ENCODE peak calls at places on chromosomes 1 and 21, in ten cellular contexts. I is hypothalamus; W is fibroblast of gingiva; Z is stimulated activated CD4-positive, alpha-beta T cell treated with anti-CD3 and anti-CD28 coated beads, Interleukin-2, amount 100 ng/mL, for 48 hours; Y is substantia nigra; M is NCI-H524 treated with DMSO at 0.1 percent for 48 hours; C is AG04449; Q is NCI-H1092; B is progenitor cell of endocrine pancreas; D is NCI-H345. R is an unnamed sample.

GRCh38 chr1:30618335-30618747 is 105.0 kb downstream of the MATN1 start:
- DNase-seq in B (no peak), Z (no peak), I (no peak), D (no peak), Y (no peak), M (no peak), C (no peak), Q (no peak), W (no peak), R (no peak)

GRCh38 chr1:200982071-200982945 is 41.2 kb downstream of the KIF21B start:
- DNase-seq in M (no peak), Z (no peak), D (no peak), C (peak; percentile 7), Y (no peak), W (no peak), Q (no peak), I (no peak), B (no peak), R (no peak)

GRCh38 chr1:174322202-174322862 is 125.4 kb upstream of the GPR52 start:
- DNase-seq in B (no peak), W (no peak), Y (no peak), I (no peak), M (no peak), C (no peak), Q (no peak), D (no peak), Z (no peak), R (no peak)

GRCh38 chr21:43737158-43737950 is 18.4 kb downstream of the PDXK start:
- DNase-seq in B (no peak), Z (no peak), Y (no peak), C (no peak), Q (no peak), M (no peak), D (no peak), W (no peak), I (no peak), R (no peak)

GRCh38 chr1:24705260-24706073 is 39.8 kb upstream of the CLIC4 start:
- DNase-seq in M (no peak), D (peak; percentile 98), B (peak; percentile 67), W (peak; percentile 74), C (no peak), Y (peak; percentile 66), I (peak; percentile 86), Z (peak; percentile 4), Q (peak; percentile 98), R (peak; percentile 75)

GRCh38 chr1:231274119-231274825 is 33.3 kb downstream of the GNPAT start:
- DNase-seq in Q (no peak), I (no peak), M (no peak), B (no peak), W (no peak), Z (peak; percentile 5), C (no peak), D (no peak), Y (no peak), R (no peak)

GRCh38 chr1:53390261-53390660 is 62.4 kb upstream of the LRP8 start:
- DNase-seq in Y (peak; percentile 12), W (peak; percentile 24), I (peak; percentile 9), D (no peak), B (no peak), C (no peak), Q (no peak), M (no peak), Z (no peak), R (peak; percentile 2)

GRCh38 chr1:163162281-163162937 is 40.3 kb downstream of the RGS5 start:
- DNase-seq in C (peak; percentile 59), D (no peak), I (no peak), W (peak; percentile 64), Z (no peak), Y (no peak), Q (no peak), M (no peak), B (no peak), R (no peak)

GRCh38 chr1:155979525-155980343 is 1.4 kb upstream of the ARHGEF2 start:
- DNase-seq in W (no peak), M (no peak), B (no peak), I (no peak), C (no peak), Z (no peak), Q (no peak), D (no peak), Y (no peak), R (no peak)

GRCh38 chr1:158227904-158228623 is 26.2 kb upstream of the CD1A start:
- DNase-seq in M (no peak), W (no peak), Z (no peak), D (no peak), I (no peak), C (no peak), Y (no peak), B (no peak), Q (no peak), R (no peak)

GRCh38 chr1:87501738-87502137 is 173.1 kb downstream of the LMO4 start:
- DNase-seq in M (no peak), Q (no peak), Y (no peak), C (no peak), W (no peak), D (no peak), I (no peak), Z (no peak), B (no peak), R (no peak)

GRCh38 chr1:117783586-117784396 is 145.6 kb downstream of the GDAP2 start:
- DNase-seq in D (no peak), B (no peak), W (peak; percentile 22), Y (no peak), Z (no peak), Q (no peak), M (no peak), I (no peak), C (no peak), R (no peak)

GRCh38 chr1:25047506-25048240 is 117.6 kb upstream of the RUNX3 start:
- DNase-seq in M (no peak), C (no peak), W (no peak), B (no peak), Z (no peak), D (no peak), I (no peak), Y (no peak), Q (no peak), R (no peak)

GRCh38 chr1:166981589-166981988 is 6.2 kb upstream of the ILDR2 start:
- DNase-seq in Y (no peak), Z (no peak), Q (no peak), C (no peak), I (no peak), W (no peak), D (no peak), B (no peak), M (no peak), R (no peak)

GRCh38 chr21:16563795-16564194 is 834.0 kb downstream of the USP25 start:
- DNase-seq in C (no peak), D (no peak), Y (no peak), M (no peak), B (no peak), W (peak; percentile 4), Z (no peak), Q (no peak), I (no peak), R (no peak)

GRCh38 chr1:154971341-154971998 is 923 bp upstream of the SHC1 start:
- DNase-seq in W (no peak), Z (no peak), C (no peak), M (no peak), B (no peak), Y (no peak), D (no peak), Q (no peak), I (no peak), R (no peak)

GRCh38 chr1:175319112-175319911 is 126.7 kb upstream of the KIAA0040 start:
- DNase-seq in Y (peak; percentile 27), Z (peak; percentile 65), I (peak; percentile 63), W (peak; percentile 30), D (peak; percentile 70), B (peak; percentile 55), M (no peak), C (peak; percentile 19), Q (peak; percentile 65), R (peak; percentile 56)

GRCh38 chr1:92481598-92482403 is 4.9 kb downstream of the GFI1 start:
- DNase-seq in W (no peak), I (no peak), D (no peak), M (no peak), Y (no peak), B (no peak), Z (no peak), C (no peak), Q (no peak), R (no peak)

GRCh38 chr1:85579619-85580018 is 942 bp upstream of the CCN1 start:
- DNase-seq in W (no peak), B (no peak), Z (no peak), M (no peak), I (no peak), Y (no peak), Q (no peak), C (no peak), D (no peak), R (no peak)

GRCh38 chr1:63718464-63719075 is 55.2 kb upstream of the ROR1 start:
- DNase-seq in W (no peak), Y (no peak), Q (no peak), I (no peak), B (no peak), Z (no peak), M (no peak), D (no peak), C (no peak), R (no peak)

GRCh38 chr21:34531399-34531798 is 19.4 kb upstream of the KCNE1 start:
- DNase-seq in Q (no peak), W (no peak), D (no peak), I (no peak), C (no peak), Z (no peak), Y (no peak), B (no peak), M (no peak), R (no peak)

GRCh38 chr1:31811605-31812004 is 4.2 kb downstream of the SPOCD1 start:
- DNase-seq in C (no peak), D (peak; percentile 77), B (no peak), Q (peak; percentile 64), I (peak; percentile 94), M (peak; percentile 7), Y (peak; percentile 77), Z (no peak), W (peak; percentile 54), R (peak; percentile 84)

GRCh38 chr21:37631319-37632117 is 264.9 kb downstream of the DYRK1A start:
- DNase-seq in Q (no peak), M (no peak), C (no peak), W (no peak), D (no peak), Y (no peak), I (no peak), B (no peak), Z (no peak), R (no peak)

GRCh38 chr1:36835017-36835695 is 199.2 kb downstream of the GRIK3 start:
- DNase-seq in Y (no peak), C (no peak), Z (no peak), Q (no peak), I (no peak), B (no peak), M (no peak), D (no peak), W (no peak), R (no peak)

GRCh38 chr1:202241376-202242079 is 47.9 kb downstream of the LGR6 start:
- DNase-seq in W (no peak), D (no peak), I (no peak), B (no peak), Y (no peak), M (no peak), C (no peak), Q (no peak), Z (no peak), R (no peak)

GRCh38 chr1:19979494-19979977 is at the start of gene PLA2G2A:
- DNase-seq in W (no peak), Q (no peak), Z (no peak), B (no peak), Y (no peak), M (no peak), C (no peak), D (no peak), I (no peak), R (no peak)

GRCh38 chr1:61887076-61887867 is 145.0 kb downstream of the PATJ start:
- DNase-seq in Y (no peak), B (no peak), C (no peak), W (no peak), I (no peak), Q (peak; percentile 56), M (no peak), D (peak; percentile 89), Z (no peak), R (no peak)

GRCh38 chr1:229194096-229194495 is 76.8 kb upstream of the RAB4A start:
- DNase-seq in B (no peak), D (no peak), W (no peak), Z (no peak), Y (no peak), I (no peak), M (no peak), Q (no peak), C (no peak), R (no peak)

R was measured in nucleus accumbens.